ENCODE peak calls at places on chromosome 17, in ten cellular contexts. E is adrenal gland, T is coronary artery, N is spleen, L is GM06990, Y is tibial artery, G is GM13977, I is HFF-Myc, H is glutamatergic neuron, V is brain microvascular endothelial cell. C is an unnamed sample.

GRCh38 chr17:74678541-74678940 is 34.2 kb downstream of the CD300LF start:
- DNase-seq in I (no peak), G (no peak), L (no peak), E (no peak), N (peak), V (no peak), H (peak), T (peak), Y (no peak), C (no peak)

GRCh38 chr17:76232342-76232741 is 8.0 kb downstream of the RNF157 start:
- DNase-seq in Y (no peak), H (no peak), G (no peak), V (no peak), I (peak), N (no peak), T (no peak), L (no peak), E (no peak), C (peak)

GRCh38 chr17:77893144-77894044 is 65.1 kb upstream of the TNRC6C start:
- DNase-seq in G (no peak), H (no peak), V (no peak), Y (peak), L (no peak), I (no peak), N (peak), E (no peak), T (no peak), C (no peak)

GRCh38 chr17:3557768-3558583 is at the start of gene TRPV3:
- DNase-seq in H (no peak), E (peak), G (peak), L (peak), N (peak), T (no peak), V (no peak), Y (no peak), I (no peak), C (no peak)

GRCh38 chr17:53628011-53628410 is 194.7 kb upstream of the KIF2B start:
- DNase-seq in G (no peak), I (no peak), V (no peak), E (no peak), Y (no peak), H (no peak), T (no peak), N (no peak), L (no peak), C (no peak)

GRCh38 chr17:64972611-64973010 is 53.3 kb upstream of the LRRC37A3 start:
- DNase-seq in N (no peak), H (no peak), E (no peak), T (no peak), I (no peak), G (no peak), Y (no peak), V (no peak), L (no peak), C (no peak)

GRCh38 chr17:11986179-11986938 is 10.9 kb downstream of the ZNF18 start:
- DNase-seq in H (no peak), T (no peak), V (no peak), Y (peak), E (no peak), L (no peak), I (no peak), G (no peak), N (no peak), C (no peak)

GRCh38 chr17:70987867-70988340 is 818.6 kb downstream of the KCNJ2 start:
- DNase-seq in T (no peak), V (no peak), E (no peak), Y (no peak), L (peak), I (no peak), H (no peak), N (no peak), G (peak), C (no peak)

GRCh38 chr17:77208217-77208808 is 67.5 kb downstream of the SEC14L1 start:
- DNase-seq in L (no peak), I (peak), V (peak), H (no peak), Y (peak), E (peak), G (no peak), N (no peak), T (no peak), C (peak)

GRCh38 chr17:66950325-66950724 is 14.2 kb upstream of the CACNG4 start:
- DNase-seq in H (no peak), V (no peak), G (no peak), N (no peak), L (no peak), Y (no peak), I (no peak), T (no peak), E (no peak), C (no peak)

GRCh38 chr17:72034000-72034399 is 86.8 kb upstream of the SOX9 start:
- DNase-seq in E (no peak), H (no peak), Y (no peak), T (no peak), L (peak), V (no peak), G (peak), N (no peak), I (no peak), C (no peak)

GRCh38 chr17:19760781-19761180 is 12.7 kb upstream of the ALDH3A1 start:
- DNase-seq in Y (no peak), E (no peak), N (no peak), L (no peak), I (no peak), V (no peak), H (no peak), T (peak), G (no peak), C (no peak)

GRCh38 chr17:48003686-48004120 is 32.8 kb downstream of the CDK5RAP3 start:
- DNase-seq in I (no peak), H (peak), E (no peak), N (no peak), V (no peak), T (no peak), L (peak), G (no peak), Y (no peak), C (no peak)

GRCh38 chr17:82835766-82836512 is 3.9 kb downstream of the ZNF750 start:
- DNase-seq in T (no peak), V (no peak), L (no peak), H (no peak), Y (no peak), G (no peak), N (peak), I (no peak), E (no peak), C (no peak)

GRCh38 chr17:10403589-10403988 is 18.2 kb downstream of the MYH8 start:
- DNase-seq in Y (no peak), T (no peak), V (no peak), H (no peak), N (no peak), G (no peak), I (no peak), L (no peak), E (no peak), C (no peak)

GRCh38 chr17:68867759-68868516 is 87.3 kb downstream of the ABCA8 start:
- DNase-seq in Y (no peak), H (no peak), T (no peak), V (no peak), G (no peak), I (no peak), L (no peak), E (no peak), N (no peak), C (no peak)

GRCh38 chr17:44216173-44216572 is 3.3 kb downstream of the UBTF start:
- DNase-seq in N (peak), G (peak), H (no peak), T (no peak), I (no peak), Y (no peak), L (no peak), E (no peak), V (no peak), C (no peak)

GRCh38 chr17:15963670-15964110 is 18.8 kb downstream of the ADORA2B start:
- DNase-seq in V (peak), N (no peak), G (no peak), Y (no peak), H (no peak), I (no peak), L (no peak), E (no peak), T (no peak), C (no peak)

GRCh38 chr17:40452074-40452787 is 9.0 kb downstream of the IGFBP4 start:
- DNase-seq in Y (peak), L (no peak), V (peak), H (peak), I (no peak), E (peak), G (no peak), T (no peak), N (no peak), C (peak)

GRCh38 chr17:27381007-27381501 is 75.2 kb upstream of the KSR1 start:
- DNase-seq in E (peak), L (peak), V (peak), Y (peak), H (peak), I (no peak), G (peak), T (no peak), N (peak), C (no peak)

GRCh38 chr17:75289832-75290337 is 652 bp upstream of the SLC25A19 start:
- DNase-seq in E (peak), N (peak), Y (peak), H (no peak), I (no peak), T (no peak), L (no peak), G (no peak), V (peak), C (peak)

DNA sequence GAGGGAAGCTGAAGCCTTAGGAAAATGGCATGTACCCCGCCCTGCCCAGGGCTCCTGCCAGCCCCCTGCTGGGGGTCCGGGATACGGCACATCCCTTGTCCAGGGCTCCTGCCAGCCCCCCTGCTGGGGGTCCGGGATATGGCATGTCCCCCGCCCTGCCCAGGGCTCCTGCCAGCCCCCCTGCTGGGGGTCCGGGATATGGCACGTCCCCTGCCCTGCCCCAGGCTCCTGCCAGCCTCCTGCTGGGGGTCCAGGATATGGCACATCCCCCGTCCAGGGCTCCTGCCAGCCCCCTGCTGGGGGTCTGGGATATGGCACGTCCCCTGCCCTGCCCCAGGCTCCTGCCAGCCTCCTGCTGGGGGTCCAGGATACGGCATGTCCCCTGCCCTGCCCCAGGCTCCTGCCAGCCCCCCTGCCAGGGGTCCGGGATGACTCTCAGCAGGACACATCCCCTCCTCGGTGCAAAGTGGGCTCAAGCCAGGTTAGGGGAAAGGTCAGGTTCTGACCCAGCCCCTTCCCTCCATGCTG is 43.2 kb downstream of the RPH3AL start:
- DNase-seq in H (peak), N (peak), G (no peak), Y (no peak), T (no peak), E (peak), I (no peak), L (peak), V (no peak), C (no peak)
- TF ChIP-seq CTCF in H (peak), N (no peak), G (peak), Y (no peak), T (no peak), E (no peak), I (peak), L (peak), V (peak), C (peak)

DNA sequence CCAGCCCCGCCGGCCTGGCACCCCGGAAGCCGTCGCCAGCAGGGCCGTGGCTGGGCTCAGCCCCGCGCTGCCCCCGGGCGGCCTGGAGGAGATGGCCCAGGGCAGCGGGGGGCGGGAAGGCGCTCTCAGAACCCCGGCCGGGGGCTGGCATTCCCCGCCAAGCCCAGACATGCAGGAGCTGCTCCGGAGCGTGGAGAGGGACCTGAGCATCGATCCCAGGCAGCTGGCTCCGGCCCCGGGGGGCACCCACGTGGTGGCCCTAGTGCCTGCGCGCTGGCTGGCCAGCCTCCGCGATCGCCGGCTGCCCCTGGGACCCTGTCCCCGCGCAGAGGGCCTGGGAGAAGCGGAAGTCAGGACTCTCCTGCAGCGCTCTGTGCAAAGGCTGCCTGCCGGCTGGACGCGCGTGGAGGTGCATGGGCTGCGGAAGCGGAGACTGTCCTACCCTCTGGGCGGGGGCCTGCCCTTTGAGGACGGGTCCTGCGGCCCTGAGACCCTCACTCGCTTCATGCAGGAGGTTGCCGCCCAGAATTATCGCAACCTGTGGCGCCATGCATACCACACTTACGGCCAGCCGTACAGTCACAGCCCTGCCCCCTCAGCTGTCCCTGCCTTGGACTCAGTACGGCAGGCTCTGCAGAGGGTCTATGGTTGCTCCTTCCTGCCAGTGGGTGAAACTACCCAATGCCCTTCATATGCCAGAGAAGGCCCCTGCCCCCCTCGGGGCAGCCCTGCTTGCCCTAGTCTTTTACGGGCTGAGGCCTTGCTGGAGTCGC is 551 bp downstream of the WDR81 start:
- DNase-seq in I (no peak), H (peak), Y (peak), T (peak), G (no peak), V (no peak), N (peak), E (peak), L (peak), C (no peak)
- TF ChIP-seq CTCF in I (no peak), H (no peak), Y (no peak), T (no peak), G (no peak), V (no peak), N (no peak), E (no peak), L (peak), C (peak)

GRCh38 chr17:57421393-57421717 is 165.0 kb downstream of the MSI2 start:
- DNase-seq in V (no peak), L (no peak), G (no peak), E (no peak), I (no peak), T (no peak), Y (no peak), H (no peak), N (no peak), C (no peak)

GRCh38 chr17:57422574-57423164 is 166.3 kb downstream of the MSI2 start:
- DNase-seq in Y (peak), E (peak), H (no peak), L (peak), G (peak), V (peak), N (no peak), I (no peak), T (no peak), C (peak)

GRCh38 chr17:57420674-57421392 is 164.5 kb downstream of the MSI2 start:
- DNase-seq in N (no peak), T (no peak), E (no peak), L (no peak), V (no peak), I (peak), H (no peak), Y (no peak), G (no peak), C (no peak)

GRCh38 chr17:57418463-57419246 is 162.3 kb downstream of the MSI2 start:
- DNase-seq in L (no peak), Y (no peak), V (no peak), G (no peak), I (no peak), N (no peak), H (no peak), T (no peak), E (no peak), C (no peak)

GRCh38 chr17:57419940-57420522 is 163.7 kb downstream of the MSI2 start:
- DNase-seq in N (no peak), L (no peak), I (no peak), V (no peak), T (no peak), H (no peak), Y (no peak), G (no peak), E (no peak), C (no peak)
- TF ChIP-seq CTCF in N (no peak), L (peak), I (no peak), V (no peak), T (no peak), H (no peak), Y (no peak), G (no peak), E (no peak), C (no peak)

GRCh38 chr17:38701504-38702165 is 3.4 kb upstream of the MLLT6 start:
- DNase-seq in L (peak), E (peak), G (peak), I (no peak), Y (no peak), N (no peak), V (no peak), T (no peak), H (no peak), C (no peak)

GRCh38 chr17:38704645-38705522 is at the start of gene MLLT6:
- DNase-seq in G (peak), N (peak), H (peak), E (peak), V (peak), L (peak), I (no peak), T (peak), Y (peak), C (peak)

GRCh38 chr17:38702900-38703741 is 2.0 kb upstream of the MLLT6 start:
- DNase-seq in L (no peak), Y (no peak), N (peak), T (no peak), E (peak), I (no peak), H (no peak), G (peak), V (no peak), C (no peak)

GRCh38 chr17:38703742-38704644 is 1.1 kb upstream of the MLLT6 start:
- DNase-seq in I (no peak), H (peak), G (peak), T (peak), E (peak), L (peak), Y (peak), V (no peak), N (peak), C (no peak)

DNA sequence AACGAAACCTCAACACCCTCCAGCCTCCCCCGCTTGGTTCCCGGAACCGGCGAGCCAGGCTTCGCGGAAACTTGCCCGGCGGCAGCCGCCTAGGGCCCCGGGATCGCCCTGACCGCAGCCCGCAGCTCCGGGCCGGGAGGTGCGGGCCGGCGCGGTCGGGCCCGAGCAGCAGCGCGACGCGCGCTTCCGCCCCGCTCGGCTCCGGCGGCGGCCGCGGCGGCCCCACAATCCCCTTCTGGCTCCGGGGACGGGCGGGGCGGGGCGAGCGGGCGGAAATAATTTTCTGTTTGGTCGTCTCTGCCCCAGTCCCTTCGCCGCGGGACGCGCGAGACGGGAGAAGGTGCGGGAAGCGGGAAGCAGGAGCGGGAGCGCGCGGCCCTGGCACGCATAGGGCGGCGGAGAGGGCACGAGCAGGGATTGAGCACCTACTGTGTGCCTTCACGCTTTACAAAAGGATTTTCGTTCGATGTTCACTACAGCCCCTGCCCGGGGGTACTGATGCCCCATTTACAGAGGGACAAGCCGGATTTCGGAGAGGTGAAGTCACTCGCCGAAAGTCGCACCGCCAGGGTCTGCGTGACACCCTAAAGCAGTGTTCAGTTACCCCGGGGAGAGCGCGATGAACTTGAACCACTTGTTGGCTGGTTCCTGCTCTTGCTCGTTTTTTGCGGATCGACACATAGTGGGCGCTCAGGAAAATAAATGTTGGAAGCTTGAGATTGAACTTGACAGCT is 2.7 kb upstream of the MLLT6 start:
- DNase-seq in V (peak), G (peak), E (peak), Y (peak), T (peak), H (peak), N (peak), I (no peak), L (peak), C (peak)
- TF ChIP-seq CTCF in V (no peak), G (no peak), E (no peak), Y (no peak), T (no peak), H (no peak), N (no peak), I (no peak), L (no peak), C (no peak)

GRCh38 chr17:42917236-42917603 is 16.6 kb downstream of the G6PC1 start:
- DNase-seq in N (no peak), G (no peak), Y (peak), L (no peak), H (no peak), V (no peak), E (no peak), T (no peak), I (no peak), C (no peak)
- TF ChIP-seq CTCF in N (no peak), G (no peak), Y (no peak), L (no peak), H (no peak), V (no peak), E (no peak), T (no peak), I (no peak), C (no peak)

GRCh38 chr17:45310380-45311324 is 6.2 kb downstream of the MAP3K14 start:
- DNase-seq in V (no peak), T (no peak), H (no peak), G (no peak), I (no peak), E (peak), Y (no peak), N (no peak), L (no peak), C (no peak)
- TF ChIP-seq CTCF in V (no peak), T (no peak), H (no peak), G (no peak), I (no peak), E (no peak), Y (no peak), N (no peak), L (no peak), C (no peak)

DNA sequence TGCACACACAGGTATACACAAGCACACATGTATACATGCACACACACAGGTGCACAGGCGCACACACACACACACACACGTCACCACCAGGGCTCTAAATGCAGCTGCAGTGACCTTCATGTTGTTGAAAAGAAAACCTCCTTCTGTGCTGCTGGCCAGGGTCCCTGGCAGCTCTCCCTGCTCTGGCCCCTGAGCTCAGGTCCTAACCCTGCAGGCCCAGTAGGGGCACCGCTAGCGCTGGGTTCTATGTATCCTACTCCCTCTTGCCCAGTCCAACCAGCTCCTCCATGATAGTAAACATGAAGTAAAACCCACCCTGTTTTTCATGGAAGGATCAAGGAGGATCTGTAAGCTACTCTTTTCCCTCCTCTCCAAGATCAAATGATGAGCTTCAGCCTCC is 172.8 kb downstream of the RBFOX3 start:
- DNase-seq in E (no peak), H (no peak), V (no peak), Y (no peak), L (no peak), N (no peak), T (no peak), G (no peak), I (no peak), C (no peak)
- TF ChIP-seq CTCF in E (no peak), H (no peak), V (no peak), Y (no peak), L (no peak), N (no peak), T (no peak), G (no peak), I (no peak), C (no peak)